ENCODE peak calls at places on chromosomes 7 and 10, in seven cellular contexts. P is endothelial cell; G is stimulated activated CD8-positive, alpha-beta memory T cell treated with anti-CD3 and anti-CD28 coated beads, Interleukin-4, amount 100 ng/mL, for 24 hours; Q is SHP77 treated with DMSO at 0.1 percent for 48 hours; L is HTR-8/SVneo; E is AG20443; F is AG10803. H is an unnamed sample.

GRCh38 chr7:18019562-18019961 is 8.1 kb downstream of the PRPS1L1 start:
- DNase-seq in P (no peak), G (no peak), Q (no peak), L (peak; percentile 26), E (peak; percentile 61), F (peak; percentile 65), H (no peak)

GRCh38 chr10:5817322-5818047 is 4.3 kb upstream of the GDI2 start:
- DNase-seq in P (no peak), G (no peak), Q (no peak), L (no peak), E (no peak), F (no peak), H (no peak)

GRCh38 chr10:77756319-77757232 is 119.0 kb upstream of the KCNMA1 start:
- DNase-seq in P (peak; percentile 57), G (no peak), Q (no peak), L (peak; percentile 72), E (peak; percentile 81), F (peak; percentile 69), H (peak; percentile 33)

GRCh38 chr7:42573904-42574692 is 337.1 kb upstream of the GLI3 start:
- DNase-seq in P (no peak), G (no peak), Q (no peak), L (no peak), E (no peak), F (peak; percentile 16), H (no peak)

GRCh38 chr7:149552778-149553177 is 55.2 kb upstream of the ZNF746 start:
- DNase-seq in P (no peak), G (no peak), Q (no peak), L (no peak), E (no peak), F (no peak), H (no peak)

GRCh38 chr10:32054087-32054486 is 2.1 kb downstream of the KIF5B start:
- DNase-seq in P (no peak), G (no peak), Q (no peak), L (no peak), E (peak; percentile 12), F (peak; percentile 59), H (no peak)

GRCh38 chr10:118980870-118981269 is 48.6 kb upstream of the NANOS1 start:
- DNase-seq in P (no peak), G (no peak), Q (no peak), L (no peak), E (no peak), F (peak; percentile 28), H (no peak)

GRCh38 chr7:147650991-147651390 is 939.6 kb upstream of the C7orf33 start:
- DNase-seq in P (no peak), G (no peak), Q (no peak), L (no peak), E (no peak), F (no peak), H (no peak)

GRCh38 chr7:98335411-98335977 is 54.0 kb downstream of the BRI3 start:
- DNase-seq in P (no peak), G (no peak), Q (no peak), L (no peak), E (no peak), F (no peak), H (no peak)

GRCh38 chr7:142025896-142026295 is 30.2 kb downstream of the MGAM start:
- DNase-seq in P (no peak), G (no peak), Q (no peak), L (no peak), E (no peak), F (no peak), H (no peak)

GRCh38 chr7:85851571-85852193 is 664.8 kb upstream of the SEMA3D start:
- DNase-seq in P (no peak), G (no peak), Q (peak; percentile 21), L (peak; percentile 10), E (peak; percentile 30), F (peak; percentile 80), H (no peak)

GRCh38 chr7:55794527-55794926 is 68.0 kb downstream of the SEPTIN14 start:
- DNase-seq in P (no peak), G (no peak), Q (no peak), L (no peak), E (no peak), F (no peak), H (no peak)

GRCh38 chr10:46229144-46229563 is 57.6 kb upstream of the ANTXRL start:
- DNase-seq in P (peak; percentile 53), G (no peak), Q (no peak), L (peak; percentile 24), E (no peak), F (no peak), H (no peak)

GRCh38 chr10:6124666-6125065 is 35.8 kb downstream of the RBM17 start:
- DNase-seq in P (no peak), G (no peak), Q (no peak), L (no peak), E (peak; percentile 23), F (no peak), H (no peak)

GRCh38 chr10:125146791-125147604 is 13.4 kb downstream of the CTBP2 start:
- DNase-seq in P (no peak), G (no peak), Q (peak; percentile 88), L (no peak), E (peak; percentile 46), F (peak; percentile 77), H (no peak)

GRCh38 chr7:29042893-29043292 is 84.8 kb upstream of the TRIL start:
- DNase-seq in P (no peak), G (no peak), Q (no peak), L (no peak), E (no peak), F (no peak), H (no peak)

GRCh38 chr7:85719981-85720963 is 533.4 kb upstream of the SEMA3D start:
- DNase-seq in P (no peak), G (no peak), Q (no peak), L (no peak), E (peak; percentile 56), F (peak; percentile 80), H (no peak)

GRCh38 chr7:17680026-17680425 is 260.3 kb downstream of the SNX13 start:
- DNase-seq in P (no peak), G (no peak), Q (no peak), L (no peak), E (peak; percentile 77), F (peak; percentile 97), H (no peak)

GRCh38 chr7:131244259-131244852 is 83.3 kb upstream of the MKLN1 start:
- DNase-seq in P (no peak), G (no peak), Q (no peak), L (peak; percentile 69), E (peak; percentile 89), F (peak; percentile 87), H (no peak)

GRCh38 chr7:82441916-82442478 is 1.6 kb downstream of the CACNA2D1 start:
- DNase-seq in P (no peak), G (no peak), Q (peak; percentile 23), L (no peak), E (no peak), F (peak; percentile 6), H (no peak)

GRCh38 chr7:74449809-74450397 is 3.8 kb upstream of the GTF2IRD1 start:
- DNase-seq in P (peak; percentile 77), G (peak; percentile 37), Q (peak; percentile 11), L (peak; percentile 56), E (peak; percentile 87), F (peak; percentile 45), H (peak; percentile 52)

GRCh38 chr10:77188511-77188910 is 449.1 kb downstream of the KCNMA1 start:
- DNase-seq in P (no peak), G (no peak), Q (no peak), L (no peak), E (peak; percentile 30), F (peak; percentile 36), H (no peak)

GRCh38 chr10:105291571-105291970 is 650.5 kb downstream of the SORCS3 start:
- DNase-seq in P (no peak), G (no peak), Q (no peak), L (no peak), E (no peak), F (no peak), H (no peak)

GRCh38 chr7:118735436-118735835 is 510.9 kb downstream of the ANKRD7 start:
- DNase-seq in P (no peak), G (no peak), Q (no peak), L (no peak), E (no peak), F (no peak), H (no peak)

GRCh38 chr7:93138576-93138975 is 9.6 kb downstream of the SAMD9L start:
- DNase-seq in P (no peak), G (no peak), Q (no peak), L (no peak), E (no peak), F (no peak), H (no peak)

GRCh38 chr7:66007232-66007631 is 25.2 kb upstream of the GUSB start:
- DNase-seq in P (no peak), G (no peak), Q (no peak), L (no peak), E (no peak), F (no peak), H (no peak)